ENCODE peak calls at places on chromosomes 16 and 17, in seven cellular contexts. I is K562, T is A673, O is SK-N-SH, R is GM13977, M is ovary, J is cardiac muscle cell. G is an unnamed sample.

GRCh38 chr16:25691519-25692091 is at the start of gene HS3ST4:
- DNase-seq in I (no peak), T (peak; percentile 85), O (peak; percentile 44), R (peak; percentile 44), M (no peak), J (peak; percentile 71), G (no peak)

GRCh38 chr17:44170499-44171201 is at the start of gene ASB16:
- DNase-seq in I (no peak), T (no peak), O (peak; percentile 48), R (no peak), M (no peak), J (peak; percentile 87), G (peak; percentile 16)

GRCh38 chr17:44466339-44466738 is 36.9 kb downstream of the GPATCH8 start:
- DNase-seq in I (no peak), T (no peak), O (no peak), R (no peak), M (no peak), J (no peak), G (no peak)

GRCh38 chr16:13435415-13435814 is 484.5 kb upstream of the ERCC4 start:
- DNase-seq in I (no peak), T (no peak), O (no peak), R (no peak), M (no peak), J (no peak), G (no peak)

GRCh38 chr17:20967776-20968175 is 75.0 kb downstream of the USP22 start:
- DNase-seq in I (no peak), T (no peak), O (no peak), R (no peak), M (no peak), J (no peak), G (no peak)

GRCh38 chr17:43591750-43592562 is 45.8 kb upstream of the ETV4 start:
- DNase-seq in I (no peak), T (peak; percentile 24), O (peak; percentile 52), R (no peak), M (peak; percentile 79), J (no peak), G (peak; percentile 57)

GRCh38 chr16:11675561-11676511 is 7.6 kb downstream of the SNN start:
- DNase-seq in I (no peak), T (no peak), O (no peak), R (no peak), M (no peak), J (no peak), G (no peak)

GRCh38 chr17:68600881-68601564 is at the start of gene FAM20A:
- DNase-seq in I (no peak), T (peak; percentile 18), O (peak; percentile 68), R (peak; percentile 26), M (peak; percentile 54), J (peak; percentile 66), G (no peak)

GRCh38 chr17:15281909-15282308 is 16.8 kb upstream of the PMP22 start:
- DNase-seq in I (no peak), T (no peak), O (no peak), R (no peak), M (no peak), J (no peak), G (no peak)

GRCh38 chr16:57092786-57093301 is 461 bp downstream of the CPNE2 start:
- DNase-seq in I (peak; percentile 79), T (peak; percentile 51), O (peak; percentile 85), R (peak; percentile 84), M (peak; percentile 50), J (peak; percentile 54), G (no peak)
- TF ChIP-seq CTCF in I (peak; percentile 52), T (peak; percentile 59), O (peak; percentile 65), R (peak; percentile 74), M (peak; percentile 33), J (peak; percentile 48), G (peak; percentile 87)

DNA sequence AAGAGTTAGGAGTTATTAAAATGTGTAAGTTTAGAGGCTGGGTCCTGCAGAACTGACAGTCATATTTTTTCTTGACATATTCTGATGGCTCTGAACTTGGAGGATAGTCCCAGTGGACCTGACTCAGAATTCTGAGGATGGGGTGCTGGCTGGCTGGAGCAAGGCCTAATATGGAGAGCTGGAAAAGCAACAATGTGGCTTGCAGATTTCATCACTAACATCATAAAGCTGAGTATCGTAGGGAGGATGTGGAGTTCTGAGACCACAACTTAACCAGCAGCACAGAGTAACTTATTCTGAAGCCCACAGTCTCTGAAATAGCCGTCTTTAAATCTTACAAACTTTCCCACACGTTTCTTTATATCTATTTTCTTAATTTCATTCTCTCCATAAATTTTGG is 2.3 kb downstream of the KRTAP1-5 start:
- DNase-seq in I (no peak), T (no peak), O (no peak), R (no peak), M (no peak), J (no peak), G (no peak)
- TF ChIP-seq CTCF in I (no peak), T (no peak), O (no peak), R (no peak), M (no peak), J (no peak), G (no peak)

GRCh38 chr16:81497690-81498089 is 53.1 kb downstream of the CMIP start:
- DNase-seq in I (no peak), T (no peak), O (no peak), R (peak; percentile 58), M (no peak), J (no peak), G (no peak)
- TF ChIP-seq CTCF in I (no peak), T (no peak), O (no peak), R (peak; percentile 40), M (no peak), J (no peak), G (peak; percentile 27)

DNA sequence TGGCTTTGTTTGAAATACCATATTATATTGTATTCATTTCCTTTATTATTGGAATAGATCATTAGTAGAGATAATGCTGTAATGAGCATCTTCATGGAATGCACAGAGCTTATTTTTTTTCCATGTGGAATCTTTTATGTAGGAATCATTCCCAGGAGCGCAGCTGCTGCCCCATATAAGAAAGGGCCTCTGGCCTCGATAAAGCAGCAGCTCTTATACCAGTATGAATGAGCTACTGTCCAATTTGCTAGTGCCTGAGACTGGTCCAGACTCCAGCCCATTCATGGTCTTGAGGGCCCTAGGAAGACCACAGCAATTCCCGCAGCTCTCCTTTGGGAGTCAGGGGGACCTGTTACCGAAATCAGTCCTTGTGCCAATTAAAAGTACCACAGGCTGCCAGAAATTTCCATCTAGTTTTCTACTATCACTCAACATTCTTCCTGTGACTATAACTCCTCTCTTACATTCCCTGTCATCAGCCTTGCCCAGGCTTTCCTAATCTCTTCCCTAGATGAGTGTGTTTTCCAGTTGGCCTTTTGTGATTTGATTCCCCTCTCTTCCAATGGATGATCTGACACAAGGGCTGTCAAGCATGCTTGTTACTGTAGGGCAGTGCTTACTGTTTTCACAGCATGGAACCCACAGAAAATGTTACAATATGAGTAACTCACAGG is 1.9 kb downstream of the ZNF843 start:
- DNase-seq in I (no peak), T (no peak), O (no peak), R (no peak), M (no peak), J (no peak), G (peak; percentile 18)
- TF ChIP-seq CTCF in I (no peak), T (no peak), O (no peak), R (no peak), M (no peak), J (no peak), G (no peak)

DNA sequence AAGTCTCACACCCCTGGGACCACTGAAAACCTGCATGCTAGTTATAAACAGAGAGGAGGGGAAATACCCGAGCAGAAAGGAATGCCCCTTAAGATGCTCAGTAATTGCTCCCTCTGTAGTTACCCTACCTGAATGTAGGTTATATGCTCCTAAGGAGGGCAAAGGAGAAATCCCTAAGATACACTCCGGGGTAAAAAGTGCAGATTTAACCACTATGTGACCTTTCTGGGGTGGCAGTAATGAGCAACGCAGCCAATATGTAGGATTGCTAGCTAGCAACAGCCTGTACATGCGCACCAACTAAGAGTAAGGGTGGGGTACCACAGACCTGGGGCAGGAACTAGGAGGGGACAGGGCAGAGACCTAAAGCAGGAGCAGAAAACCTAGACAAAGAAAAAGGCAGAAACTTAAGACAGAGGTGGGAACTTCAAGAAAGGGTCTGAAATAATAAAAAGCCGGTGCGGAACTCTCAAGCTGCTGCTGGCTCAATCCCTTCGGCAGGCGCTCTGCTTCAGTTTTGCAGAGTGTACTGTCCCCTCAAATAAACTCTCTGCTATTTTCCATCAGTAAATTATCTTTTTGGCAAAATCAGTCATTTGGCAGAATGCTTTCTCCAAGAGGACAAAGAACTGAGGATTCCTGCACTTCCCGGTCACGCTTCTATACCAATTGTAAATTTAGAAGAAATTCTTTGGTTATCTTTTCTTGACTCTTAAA is 823.8 kb downstream of the CDH11 start:
- DNase-seq in I (no peak), T (no peak), O (no peak), R (no peak), M (no peak), J (no peak), G (no peak)
- TF ChIP-seq CTCF in I (no peak), T (no peak), O (no peak), R (no peak), M (no peak), J (no peak), G (no peak)

GRCh38 chr17:77374170-77374936 is 233.6 kb downstream of the SEC14L1 start:
- DNase-seq in I (peak; percentile 78), T (peak; percentile 92), O (peak; percentile 93), R (peak; percentile 89), M (peak; percentile 84), J (peak; percentile 95), G (peak; percentile 83)
- TF ChIP-seq CTCF in I (peak; percentile 22), T (peak; percentile 48), O (peak; percentile 54), R (peak; percentile 36), M (peak; percentile 32), J (peak; percentile 44), G (peak; percentile 64)

DNA sequence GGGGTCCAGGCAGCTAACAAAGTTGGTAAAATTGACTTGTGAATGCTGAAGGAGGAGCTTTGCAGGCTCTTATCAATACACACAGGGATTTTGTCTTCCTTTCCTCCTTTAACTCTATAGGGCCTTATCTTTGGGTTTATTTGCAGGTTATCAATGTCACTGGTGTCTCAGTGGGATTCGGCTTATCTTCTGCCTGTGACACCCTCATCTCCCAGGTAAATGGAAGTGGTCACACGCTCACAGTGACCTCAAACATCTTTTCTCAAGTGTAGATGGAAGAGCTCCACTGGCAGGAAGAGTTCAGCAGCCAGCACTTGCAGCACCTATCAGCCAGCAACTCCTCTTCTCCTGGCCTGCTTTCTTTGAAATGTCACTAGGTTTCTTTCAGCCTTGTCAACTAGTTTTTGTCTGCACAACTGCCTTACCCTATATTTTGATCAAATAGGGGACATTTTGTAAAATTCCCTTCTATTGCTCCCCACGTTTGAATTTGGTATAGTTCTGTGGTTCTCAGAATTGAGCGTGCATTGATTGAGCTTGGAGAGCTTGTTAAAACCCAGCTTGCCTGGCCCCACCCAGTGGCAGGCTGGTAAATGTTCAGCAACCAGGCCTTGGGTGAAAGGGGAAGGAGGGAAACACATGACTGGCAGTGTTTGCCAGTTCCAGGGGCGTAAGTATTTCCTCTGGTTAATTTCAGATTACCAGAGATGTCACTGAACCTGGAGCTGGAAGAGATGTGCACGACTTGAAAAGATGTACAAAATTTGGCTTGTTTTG is 12.8 kb downstream of the SLC47A1 start:
- DNase-seq in I (no peak), T (no peak), O (no peak), R (no peak), M (no peak), J (peak; percentile 19), G (no peak)
- TF ChIP-seq CTCF in I (no peak), T (peak; percentile 29), O (no peak), R (no peak), M (no peak), J (no peak), G (no peak)

GRCh38 chr16:58021661-58022551 is 3.6 kb upstream of the MMP15 start:
- DNase-seq in I (no peak), T (no peak), O (peak; percentile 11), R (no peak), M (no peak), J (no peak), G (peak; percentile 67)
- TF ChIP-seq CTCF in I (no peak), T (no peak), O (no peak), R (no peak), M (no peak), J (no peak), G (no peak)

G was measured in HFFc6.